ENCODE peak calls at places on chromosomes 11 and 22, in six cellular contexts. E is sigmoid colon, I is fibroblast of villous mesenchyme, K is Daoy, O is AG09309, A is cardiac fibroblast. Z is an unnamed sample.

GRCh38 chr22:35510481-35510934 is 30.1 kb upstream of the RASD2 start:
- DNase-seq in E (no peak), I (peak), K (peak), O (no peak), A (no peak), Z (no peak)

GRCh38 chr11:6251120-6251733 is 8.4 kb upstream of the CCKBR start:
- DNase-seq in E (peak), I (peak), K (peak), O (peak), A (peak), Z (peak)

GRCh38 chr11:63548178-63548577 is 11.6 kb downstream of the PLAAT4 start:
- DNase-seq in E (no peak), I (peak), K (no peak), O (no peak), A (peak), Z (no peak)

GRCh38 chr11:60971520-60971919 is at the start of gene CD6:
- DNase-seq in E (no peak), I (no peak), K (no peak), O (no peak), A (no peak), Z (no peak)

GRCh38 chr11:122128146-122128545 is 12.1 kb upstream of the BLID start:
- DNase-seq in E (no peak), I (no peak), K (no peak), O (no peak), A (no peak), Z (no peak)

GRCh38 chr11:121700968-121701367 is 248.2 kb upstream of the SORL1-AS1 start:
- DNase-seq in E (no peak), I (no peak), K (no peak), O (no peak), A (no peak), Z (no peak)

GRCh38 chr11:114027941-114028340 is 31.6 kb upstream of the ZBTB16 start:
- DNase-seq in E (no peak), I (no peak), K (no peak), O (no peak), A (peak), Z (no peak)

GRCh38 chr11:47641585-47642098 is 717 bp downstream of the MTCH2 start:
- DNase-seq in E (no peak), I (no peak), K (peak), O (no peak), A (peak), Z (peak)

GRCh38 chr11:119310682-119311052 is 6.3 kb downstream of the MCAM start:
- DNase-seq in E (no peak), I (no peak), K (no peak), O (no peak), A (no peak), Z (no peak)

GRCh38 chr22:37212174-37212906 is at the start of gene SSTR3:
- DNase-seq in E (peak), I (no peak), K (no peak), O (no peak), A (peak), Z (no peak)

GRCh38 chr11:2439820-2440219 is 4.5 kb downstream of the TRPM5 start:
- DNase-seq in E (no peak), I (no peak), K (no peak), O (no peak), A (no peak), Z (no peak)

GRCh38 chr11:74493816-74494630 is 499 bp upstream of the LIPT2 start:
- DNase-seq in E (no peak), I (peak), K (no peak), O (peak), A (peak), Z (peak)

GRCh38 chr11:40129276-40129675 is 1330.2 kb downstream of the LRRC4C start:
- DNase-seq in E (no peak), I (no peak), K (no peak), O (no peak), A (no peak), Z (peak)

GRCh38 chr22:22404598-22405284 is 103.8 kb downstream of the ZNF280B start:
- DNase-seq in E (no peak), I (no peak), K (no peak), O (no peak), A (no peak), Z (no peak)

GRCh38 chr11:132286106-132286505 is 915.7 kb downstream of the NTM start:
- DNase-seq in E (no peak), I (no peak), K (no peak), O (no peak), A (no peak), Z (no peak)

GRCh38 chr11:66069715-66070603 is at the start of gene PACS1:
- DNase-seq in E (peak), I (peak), K (peak), O (peak), A (peak), Z (peak)

GRCh38 chr11:9273430-9274336 is 8.5 kb upstream of the DENND5A start:
- DNase-seq in E (no peak), I (peak), K (no peak), O (peak), A (peak), Z (no peak)

GRCh38 chr11:19727246-19727645 is 14.6 kb downstream of the NAV2 start:
- DNase-seq in E (no peak), I (peak), K (peak), O (no peak), A (peak), Z (no peak)

GRCh38 chr11:119116601-119117000 is 4.8 kb upstream of the HINFP start:
- DNase-seq in E (no peak), I (no peak), K (no peak), O (no peak), A (no peak), Z (no peak)

GRCh38 chr11:82855616-82856015 is 44.6 kb downstream of the PRCP start:
- DNase-seq in E (no peak), I (peak), K (no peak), O (peak), A (no peak), Z (no peak)

GRCh38 chr11:61377461-61378160 is 14.8 kb upstream of the TMEM216 start:
- DNase-seq in E (no peak), I (peak), K (peak), O (no peak), A (no peak), Z (no peak)

GRCh38 chr11:119006696-119007095 is 8.8 kb downstream of the CENATAC start:
- DNase-seq in E (peak), I (no peak), K (no peak), O (no peak), A (no peak), Z (no peak)

GRCh38 chr11:29018631-29019030 is 910.4 kb downstream of the METTL15 start:
- DNase-seq in E (no peak), I (peak), K (peak), O (peak), A (peak), Z (peak)

GRCh38 chr11:67213251-67213650 is 53.0 kb upstream of the GRK2 start:
- DNase-seq in E (no peak), I (no peak), K (no peak), O (no peak), A (no peak), Z (no peak)

GRCh38 chr22:39622881-39623367 is 52.4 kb downstream of the CACNA1I start:
- DNase-seq in E (no peak), I (peak), K (peak), O (no peak), A (peak), Z (peak)

GRCh38 chr22:23218053-23218866 is 38.0 kb downstream of the BCR start:
- DNase-seq in E (no peak), I (no peak), K (no peak), O (no peak), A (no peak), Z (no peak)

Z was measured in DMS53.